ENCODE peak calls at places on chromosomes 1 and 21, in eight cellular contexts. One of them, this sample, is unnamed.

GRCh38 chr1:32142446-32143301 is 34.8 kb downstream of the KPNA6 start:
- DNase-seq in MM.1S: no peak
- DNase-seq in body of pancreas: peak
- DNase-seq in GM12865: no peak
- DNase-seq in skeletal muscle cell: peak
- DNase-seq in PC-9: peak
- DNase-seq in A549: peak
- DNase-seq in SJSA1: peak
- DNase-seq in this sample: peak

GRCh38 chr1:209685835-209686234 is 10.6 kb downstream of the G0S2 start:
- DNase-seq in GM12865: peak
- DNase-seq in skeletal muscle cell: no peak
- DNase-seq in MM.1S: peak
- DNase-seq in body of pancreas: no peak
- DNase-seq in A549: no peak
- DNase-seq in SJSA1: no peak
- DNase-seq in PC-9: no peak
- DNase-seq in this sample: no peak

GRCh38 chr1:27632387-27633297 is 2.3 kb downstream of the FGR start:
- DNase-seq in GM12865: peak
- DNase-seq in SJSA1: no peak
- DNase-seq in body of pancreas: no peak
- DNase-seq in PC-9: no peak
- DNase-seq in skeletal muscle cell: no peak
- DNase-seq in MM.1S: no peak
- DNase-seq in A549: no peak
- DNase-seq in this sample: no peak

GRCh38 chr1:182054698-182055326 is 6.7 kb downstream of the ZNF648 start:
- DNase-seq in body of pancreas: peak
- DNase-seq in MM.1S: peak
- DNase-seq in skeletal muscle cell: no peak
- DNase-seq in PC-9: no peak
- DNase-seq in A549: peak
- DNase-seq in SJSA1: peak
- DNase-seq in GM12865: peak
- DNase-seq in this sample: no peak

GRCh38 chr1:62516600-62516999 is 79.8 kb downstream of the USP1 start:
- DNase-seq in A549: no peak
- DNase-seq in skeletal muscle cell: no peak
- DNase-seq in MM.1S: no peak
- DNase-seq in PC-9: no peak
- DNase-seq in GM12865: no peak
- DNase-seq in SJSA1: no peak
- DNase-seq in body of pancreas: no peak
- DNase-seq in this sample: no peak

GRCh38 chr1:61825398-61825797 is 83.1 kb downstream of the PATJ start:
- DNase-seq in body of pancreas: no peak
- DNase-seq in PC-9: no peak
- DNase-seq in skeletal muscle cell: no peak
- DNase-seq in A549: no peak
- DNase-seq in MM.1S: no peak
- DNase-seq in GM12865: no peak
- DNase-seq in SJSA1: no peak
- DNase-seq in this sample: no peak

GRCh38 chr1:177309884-177310283 is 139.1 kb downstream of the BRINP2 start:
- DNase-seq in MM.1S: no peak
- DNase-seq in body of pancreas: no peak
- DNase-seq in skeletal muscle cell: no peak
- DNase-seq in PC-9: no peak
- DNase-seq in A549: no peak
- DNase-seq in GM12865: no peak
- DNase-seq in SJSA1: no peak
- DNase-seq in this sample: no peak

GRCh38 chr1:189962171-189962570 is 515.5 kb downstream of the BRINP3 start:
- DNase-seq in PC-9: no peak
- DNase-seq in skeletal muscle cell: peak
- DNase-seq in SJSA1: no peak
- DNase-seq in body of pancreas: no peak
- DNase-seq in A549: no peak
- DNase-seq in MM.1S: no peak
- DNase-seq in GM12865: no peak
- DNase-seq in this sample: no peak

GRCh38 chr1:203465146-203465798 is 10.3 kb upstream of the PRELP start:
- DNase-seq in PC-9: no peak
- DNase-seq in A549: no peak
- DNase-seq in skeletal muscle cell: no peak
- DNase-seq in MM.1S: no peak
- DNase-seq in GM12865: no peak
- DNase-seq in body of pancreas: no peak
- DNase-seq in SJSA1: no peak
- DNase-seq in this sample: peak

GRCh38 chr1:228987736-228988506 is 252.6 kb downstream of the RHOU start:
- DNase-seq in GM12865: no peak
- DNase-seq in SJSA1: no peak
- DNase-seq in PC-9: no peak
- DNase-seq in A549: no peak
- DNase-seq in body of pancreas: no peak
- DNase-seq in skeletal muscle cell: no peak
- DNase-seq in MM.1S: no peak
- DNase-seq in this sample: no peak

GRCh38 chr1:207866471-207867135 is 44.3 kb downstream of the CD34 start:
- DNase-seq in A549: no peak
- DNase-seq in MM.1S: no peak
- DNase-seq in GM12865: no peak
- DNase-seq in skeletal muscle cell: no peak
- DNase-seq in body of pancreas: peak
- DNase-seq in PC-9: no peak
- DNase-seq in SJSA1: no peak
- DNase-seq in this sample: peak

GRCh38 chr1:208209286-208209685 is 34.9 kb downstream of the PLXNA2 start:
- DNase-seq in skeletal muscle cell: no peak
- DNase-seq in MM.1S: no peak
- DNase-seq in A549: no peak
- DNase-seq in GM12865: no peak
- DNase-seq in SJSA1: no peak
- DNase-seq in body of pancreas: no peak
- DNase-seq in PC-9: no peak
- DNase-seq in this sample: no peak

GRCh38 chr21:41564871-41565281 is 56.9 kb upstream of the TMPRSS2 start:
- DNase-seq in MM.1S: peak
- DNase-seq in skeletal muscle cell: peak
- DNase-seq in PC-9: peak
- DNase-seq in body of pancreas: peak
- DNase-seq in GM12865: peak
- DNase-seq in SJSA1: peak
- DNase-seq in A549: no peak
- DNase-seq in this sample: no peak

GRCh38 chr1:221911714-221912113 is 169.8 kb upstream of the DUSP10 start:
- DNase-seq in SJSA1: no peak
- DNase-seq in MM.1S: peak
- DNase-seq in skeletal muscle cell: no peak
- DNase-seq in GM12865: peak
- DNase-seq in body of pancreas: no peak
- DNase-seq in A549: no peak
- DNase-seq in PC-9: no peak
- DNase-seq in this sample: no peak

GRCh38 chr21:26801524-26801923 is 43.7 kb downstream of the ADAMTS1 start:
- DNase-seq in A549: no peak
- DNase-seq in body of pancreas: no peak
- DNase-seq in skeletal muscle cell: peak
- DNase-seq in GM12865: no peak
- DNase-seq in PC-9: no peak
- DNase-seq in MM.1S: no peak
- DNase-seq in SJSA1: peak
- DNase-seq in this sample: no peak

GRCh38 chr21:45328198-45329087 is 40.7 kb upstream of the POFUT2 start:
- DNase-seq in SJSA1: no peak
- DNase-seq in GM12865: no peak
- DNase-seq in body of pancreas: no peak
- DNase-seq in MM.1S: no peak
- DNase-seq in skeletal muscle cell: no peak
- DNase-seq in A549: no peak
- DNase-seq in PC-9: no peak
- DNase-seq in this sample: no peak

GRCh38 chr1:178155478-178156255 is 61.8 kb downstream of the RASAL2 start:
- DNase-seq in PC-9: no peak
- DNase-seq in skeletal muscle cell: no peak
- DNase-seq in GM12865: no peak
- DNase-seq in A549: no peak
- DNase-seq in SJSA1: no peak
- DNase-seq in MM.1S: no peak
- DNase-seq in body of pancreas: no peak
- DNase-seq in this sample: no peak

GRCh38 chr21:34992736-34993135 is 56.4 kb downstream of the RUNX1 start:
- DNase-seq in body of pancreas: no peak
- DNase-seq in GM12865: no peak
- DNase-seq in MM.1S: no peak
- DNase-seq in SJSA1: no peak
- DNase-seq in PC-9: no peak
- DNase-seq in A549: no peak
- DNase-seq in skeletal muscle cell: no peak
- DNase-seq in this sample: no peak

GRCh38 chr1:6099297-6099696 is 53.6 kb downstream of the KCNAB2 start:
- DNase-seq in PC-9: no peak
- DNase-seq in skeletal muscle cell: no peak
- DNase-seq in SJSA1: no peak
- DNase-seq in GM12865: no peak
- DNase-seq in A549: no peak
- DNase-seq in MM.1S: no peak
- DNase-seq in body of pancreas: no peak
- DNase-seq in this sample: no peak

GRCh38 chr1:10914056-10914455 is 98.4 kb upstream of the TARDBP start:
- DNase-seq in body of pancreas: no peak
- DNase-seq in MM.1S: no peak
- DNase-seq in GM12865: no peak
- DNase-seq in SJSA1: no peak
- DNase-seq in PC-9: no peak
- DNase-seq in skeletal muscle cell: no peak
- DNase-seq in A549: no peak
- DNase-seq in this sample: no peak
- H3K4me3 ChIP-seq in body of pancreas: no peak
- H3K4me3 ChIP-seq in MM.1S: no peak
- H3K4me3 ChIP-seq in GM12865: no peak
- H3K4me3 ChIP-seq in SJSA1: no peak
- H3K4me3 ChIP-seq in PC-9: no peak
- H3K4me3 ChIP-seq in skeletal muscle cell: no peak
- H3K4me3 ChIP-seq in A549: no peak
- H3K4me3 ChIP-seq in this sample: no peak

GRCh38 chr1:89025928-89026327 is 3.3 kb upstream of the GBP3 start:
- DNase-seq in MM.1S: no peak
- DNase-seq in body of pancreas: no peak
- DNase-seq in skeletal muscle cell: no peak
- DNase-seq in SJSA1: no peak
- DNase-seq in A549: no peak
- DNase-seq in GM12865: no peak
- DNase-seq in PC-9: no peak
- DNase-seq in this sample: no peak

GRCh38 chr1:89022167-89022959 is at the start of gene GBP3:
- DNase-seq in PC-9: no peak
- DNase-seq in A549: no peak
- DNase-seq in GM12865: peak
- DNase-seq in skeletal muscle cell: peak
- DNase-seq in body of pancreas: no peak
- DNase-seq in SJSA1: peak
- DNase-seq in MM.1S: peak
- DNase-seq in this sample: no peak

GRCh38 chr1:89023026-89023425 is 360 bp upstream of the GBP3 start:
- DNase-seq in PC-9: no peak
- DNase-seq in GM12865: no peak
- DNase-seq in A549: no peak
- DNase-seq in skeletal muscle cell: no peak
- DNase-seq in SJSA1: no peak
- DNase-seq in MM.1S: peak
- DNase-seq in body of pancreas: no peak
- DNase-seq in this sample: no peak
- H3K4me3 ChIP-seq in PC-9: peak
- H3K4me3 ChIP-seq in GM12865: peak
- H3K4me3 ChIP-seq in A549: no peak
- H3K4me3 ChIP-seq in skeletal muscle cell: peak
- H3K4me3 ChIP-seq in SJSA1: peak
- H3K4me3 ChIP-seq in MM.1S: peak
- H3K4me3 ChIP-seq in body of pancreas: no peak
- H3K4me3 ChIP-seq in this sample: no peak

GRCh38 chr1:37318490-37318889 is 155.9 kb upstream of the ZC3H12A start:
- DNase-seq in SJSA1: no peak
- DNase-seq in PC-9: no peak
- DNase-seq in skeletal muscle cell: no peak
- DNase-seq in body of pancreas: no peak
- DNase-seq in MM.1S: no peak
- DNase-seq in A549: no peak
- DNase-seq in GM12865: no peak
- DNase-seq in this sample: no peak

GRCh38 chr1:37319284-37319683 is 155.1 kb upstream of the ZC3H12A start:
- DNase-seq in SJSA1: no peak
- DNase-seq in MM.1S: no peak
- DNase-seq in GM12865: no peak
- DNase-seq in body of pancreas: no peak
- DNase-seq in A549: no peak
- DNase-seq in skeletal muscle cell: no peak
- DNase-seq in PC-9: no peak
- DNase-seq in this sample: no peak

GRCh38 chr1:37317870-37318431 is 156.4 kb upstream of the ZC3H12A start:
- DNase-seq in GM12865: no peak
- DNase-seq in MM.1S: no peak
- DNase-seq in A549: no peak
- DNase-seq in SJSA1: no peak
- DNase-seq in PC-9: no peak
- DNase-seq in skeletal muscle cell: no peak
- DNase-seq in body of pancreas: no peak
- DNase-seq in this sample: no peak

DNA sequence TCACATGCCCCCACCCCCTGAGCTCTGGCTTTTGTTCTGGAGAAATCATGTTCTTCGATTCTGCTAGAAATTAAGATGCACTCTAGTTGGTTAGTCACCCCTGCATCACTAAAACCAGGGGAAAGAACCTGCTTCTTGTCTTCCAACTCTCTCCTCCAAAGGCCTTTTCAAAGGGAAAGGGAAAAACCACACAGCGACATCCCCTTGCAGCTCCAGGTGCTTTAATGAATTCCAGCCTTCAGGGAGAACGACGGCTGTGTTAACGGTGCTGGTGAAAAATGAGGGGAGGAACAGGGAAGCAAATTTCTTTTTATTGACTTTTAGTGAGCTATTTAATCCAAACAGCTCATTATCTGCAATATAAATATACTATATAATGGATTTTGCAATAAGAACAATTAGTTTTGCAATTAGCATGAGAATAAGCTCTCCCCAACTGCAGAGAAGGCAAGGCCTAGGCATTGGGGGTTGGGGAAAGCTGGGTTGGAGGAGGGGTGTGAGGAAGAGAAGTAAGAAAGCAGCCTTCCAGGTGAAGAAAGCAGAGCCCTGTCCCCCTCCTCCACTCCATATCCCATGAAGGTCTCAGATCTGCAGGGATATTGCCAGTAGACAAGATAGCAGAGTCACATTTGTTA is 159.0 kb upstream of the ZC3H12A start:
- DNase-seq in MM.1S: no peak
- DNase-seq in GM12865: no peak
- DNase-seq in SJSA1: no peak
- DNase-seq in body of pancreas: no peak
- DNase-seq in A549: no peak
- DNase-seq in skeletal muscle cell: no peak
- DNase-seq in PC-9: no peak
- DNase-seq in this sample: no peak
- H3K4me3 ChIP-seq in MM.1S: no peak
- H3K4me3 ChIP-seq in GM12865: no peak
- H3K4me3 ChIP-seq in SJSA1: no peak
- H3K4me3 ChIP-seq in body of pancreas: no peak
- H3K4me3 ChIP-seq in A549: no peak
- H3K4me3 ChIP-seq in skeletal muscle cell: no peak
- H3K4me3 ChIP-seq in PC-9: no peak
- H3K4me3 ChIP-seq in this sample: no peak

GRCh38 chr1:63877021-63877767 is 103.4 kb downstream of the ROR1 start:
- DNase-seq in body of pancreas: no peak
- DNase-seq in SJSA1: peak
- DNase-seq in MM.1S: no peak
- DNase-seq in A549: no peak
- DNase-seq in GM12865: no peak
- DNase-seq in skeletal muscle cell: no peak
- DNase-seq in PC-9: no peak
- DNase-seq in this sample: no peak
- H3K4me3 ChIP-seq in body of pancreas: no peak
- H3K4me3 ChIP-seq in SJSA1: no peak
- H3K4me3 ChIP-seq in MM.1S: no peak
- H3K4me3 ChIP-seq in A549: no peak
- H3K4me3 ChIP-seq in GM12865: no peak
- H3K4me3 ChIP-seq in skeletal muscle cell: no peak
- H3K4me3 ChIP-seq in PC-9: peak
- H3K4me3 ChIP-seq in this sample: no peak

This sample was measured in right atrium auricular region.